ENCODE peak calls at places on chromosomes 7 and 10, in four cellular contexts. One of them, this sample, is unnamed.

GRCh38 chr7:84274029-84274638 is 79.5 kb upstream of the SEMA3A start:
- DNase-seq in EL: no peak
- DNase-seq in NCI-H1105: no peak
- DNase-seq in kidney glomerular epithelial cell: no peak
- DNase-seq in this sample: peak; percentile 48

GRCh38 chr7:88480901-88481300 is 174.2 kb upstream of the STEAP4 start:
- DNase-seq in kidney glomerular epithelial cell: no peak
- DNase-seq in EL: no peak
- DNase-seq in NCI-H1105: peak; percentile 13
- DNase-seq in this sample: peak; percentile 70

GRCh38 chr10:13712799-13713581 is 126.2 kb downstream of the PRPF18 start:
- DNase-seq in EL: peak; percentile 99
- DNase-seq in NCI-H1105: no peak
- DNase-seq in kidney glomerular epithelial cell: peak; percentile 93
- DNase-seq in this sample: peak; percentile 95

GRCh38 chr10:86343761-86344160 is 22.8 kb downstream of the GRID1 start:
- DNase-seq in kidney glomerular epithelial cell: no peak
- DNase-seq in EL: no peak
- DNase-seq in NCI-H1105: no peak
- DNase-seq in this sample: no peak

GRCh38 chr7:45601816-45602540 is 27.8 kb downstream of the ADCY1 start:
- DNase-seq in kidney glomerular epithelial cell: no peak
- DNase-seq in EL: no peak
- DNase-seq in NCI-H1105: no peak
- DNase-seq in this sample: no peak

GRCh38 chr10:89173075-89173474 is 34.0 kb downstream of the CH25H start:
- DNase-seq in NCI-H1105: no peak
- DNase-seq in kidney glomerular epithelial cell: no peak
- DNase-seq in EL: no peak
- DNase-seq in this sample: no peak

GRCh38 chr7:22801907-22802306 is 20.7 kb downstream of the TOMM7 start:
- DNase-seq in EL: no peak
- DNase-seq in kidney glomerular epithelial cell: no peak
- DNase-seq in NCI-H1105: no peak
- DNase-seq in this sample: no peak

GRCh38 chr10:102781089-102781920 is 37.6 kb downstream of the WBP1L start:
- DNase-seq in EL: no peak
- DNase-seq in kidney glomerular epithelial cell: no peak
- DNase-seq in NCI-H1105: no peak
- DNase-seq in this sample: no peak

GRCh38 chr7:2863461-2864066 is 19.5 kb upstream of the GNA12 start:
- DNase-seq in kidney glomerular epithelial cell: peak; percentile 65
- DNase-seq in EL: peak; percentile 98
- DNase-seq in NCI-H1105: no peak
- DNase-seq in this sample: peak; percentile 92

GRCh38 chr7:78563186-78563585 is 764.6 kb downstream of the PHTF2 start:
- DNase-seq in kidney glomerular epithelial cell: no peak
- DNase-seq in EL: no peak
- DNase-seq in NCI-H1105: no peak
- DNase-seq in this sample: no peak

GRCh38 chr10:35420044-35420443 is 83.7 kb downstream of the CCNY start:
- DNase-seq in EL: peak; percentile 31
- DNase-seq in kidney glomerular epithelial cell: peak; percentile 29
- DNase-seq in NCI-H1105: no peak
- DNase-seq in this sample: peak; percentile 49

GRCh38 chr7:72292794-72293193 is 119.3 kb downstream of the CALN1 start:
- DNase-seq in NCI-H1105: no peak
- DNase-seq in EL: no peak
- DNase-seq in kidney glomerular epithelial cell: no peak
- DNase-seq in this sample: no peak

GRCh38 chr10:29240991-29241660 is 47.7 kb upstream of the LYZL1 start:
- DNase-seq in EL: no peak
- DNase-seq in kidney glomerular epithelial cell: no peak
- DNase-seq in NCI-H1105: no peak
- DNase-seq in this sample: no peak

GRCh38 chr10:74500806-74501205 is 325.6 kb upstream of the KAT6B start:
- DNase-seq in EL: peak; percentile 21
- DNase-seq in kidney glomerular epithelial cell: no peak
- DNase-seq in NCI-H1105: no peak
- DNase-seq in this sample: no peak

GRCh38 chr7:26166681-26167266 is 14.8 kb downstream of the NFE2L3 start:
- DNase-seq in NCI-H1105: no peak
- DNase-seq in kidney glomerular epithelial cell: no peak
- DNase-seq in EL: no peak
- DNase-seq in this sample: peak; percentile 64

GRCh38 chr7:46213154-46213537 is 292.1 kb upstream of the IGFBP3 start:
- DNase-seq in kidney glomerular epithelial cell: no peak
- DNase-seq in NCI-H1105: no peak
- DNase-seq in EL: no peak
- DNase-seq in this sample: no peak

GRCh38 chr7:49790209-49790608 is 16.8 kb downstream of the VWC2 start:
- DNase-seq in kidney glomerular epithelial cell: no peak
- DNase-seq in EL: no peak
- DNase-seq in NCI-H1105: no peak
- DNase-seq in this sample: no peak

GRCh38 chr10:112779025-112779765 is 170.9 kb upstream of the TCF7L2 start:
- DNase-seq in NCI-H1105: no peak
- DNase-seq in EL: no peak
- DNase-seq in kidney glomerular epithelial cell: no peak
- DNase-seq in this sample: no peak

GRCh38 chr7:80097756-80098155 is 36.9 kb upstream of the GNAI1 start:
- DNase-seq in kidney glomerular epithelial cell: no peak
- DNase-seq in NCI-H1105: no peak
- DNase-seq in EL: no peak
- DNase-seq in this sample: no peak

GRCh38 chr10:52525761-52526160 is 211.7 kb downstream of the DKK1 start:
- DNase-seq in kidney glomerular epithelial cell: no peak
- DNase-seq in NCI-H1105: no peak
- DNase-seq in EL: peak; percentile 62
- DNase-seq in this sample: peak; percentile 8

GRCh38 chr7:157477550-157478212 is 140.9 kb downstream of the DNAJB6 start:
- DNase-seq in NCI-H1105: no peak
- DNase-seq in kidney glomerular epithelial cell: no peak
- DNase-seq in EL: no peak
- DNase-seq in this sample: no peak

GRCh38 chr7:140541513-140542192 is 62.3 kb upstream of the MKRN1 start:
- DNase-seq in kidney glomerular epithelial cell: peak; percentile 92
- DNase-seq in NCI-H1105: peak; percentile 86
- DNase-seq in EL: peak; percentile 95
- DNase-seq in this sample: peak; percentile 87

GRCh38 chr10:103181244-103181643 is 11.8 kb downstream of the NT5C2 start:
- DNase-seq in kidney glomerular epithelial cell: no peak
- DNase-seq in EL: no peak
- DNase-seq in NCI-H1105: no peak
- DNase-seq in this sample: no peak

GRCh38 chr7:138167869-138168296 is 91.6 kb downstream of the AKR1D1 start:
- DNase-seq in kidney glomerular epithelial cell: no peak
- DNase-seq in NCI-H1105: no peak
- DNase-seq in EL: no peak
- DNase-seq in this sample: no peak

GRCh38 chr7:91379246-91379645 is 115.0 kb downstream of the FZD1 start:
- DNase-seq in kidney glomerular epithelial cell: no peak
- DNase-seq in NCI-H1105: no peak
- DNase-seq in EL: no peak
- DNase-seq in this sample: peak; percentile 25

GRCh38 chr10:32347363-32347735 is 391 bp upstream of the EPC1 start:
- DNase-seq in kidney glomerular epithelial cell: no peak
- DNase-seq in NCI-H1105: no peak
- DNase-seq in EL: no peak
- DNase-seq in this sample: no peak

GRCh38 chr10:79431422-79431821 is 14.0 kb downstream of the ZCCHC24 start:
- DNase-seq in NCI-H1105: no peak
- DNase-seq in kidney glomerular epithelial cell: no peak
- DNase-seq in EL: no peak
- DNase-seq in this sample: no peak

GRCh38 chr10:103930449-103930848 is 12.5 kb upstream of the STN1 start:
- DNase-seq in kidney glomerular epithelial cell: no peak
- DNase-seq in EL: no peak
- DNase-seq in NCI-H1105: no peak
- DNase-seq in this sample: no peak

GRCh38 chr10:78255796-78256638 is 222.4 kb downstream of the RPS24 start:
- DNase-seq in kidney glomerular epithelial cell: peak; percentile 96
- DNase-seq in NCI-H1105: no peak
- DNase-seq in EL: peak; percentile 98
- DNase-seq in this sample: peak; percentile 99

GRCh38 chr10:55897436-55897835 is 463.6 kb downstream of the ZWINT start:
- DNase-seq in NCI-H1105: no peak
- DNase-seq in EL: no peak
- DNase-seq in kidney glomerular epithelial cell: no peak
- DNase-seq in this sample: no peak

GRCh38 chr10:63628526-63629362 is 107.5 kb downstream of the REEP3 start:
- DNase-seq in EL: peak; percentile 52
- DNase-seq in NCI-H1105: peak; percentile 95
- DNase-seq in kidney glomerular epithelial cell: peak; percentile 38
- DNase-seq in this sample: peak; percentile 52

GRCh38 chr10:114537791-114538543 is 120.1 kb downstream of the ABLIM1 start:
- DNase-seq in EL: no peak
- DNase-seq in kidney glomerular epithelial cell: no peak
- DNase-seq in NCI-H1105: no peak
- DNase-seq in this sample: no peak

GRCh38 chr7:151590801-151591771 is 71.4 kb upstream of the RHEB start:
- DNase-seq in kidney glomerular epithelial cell: no peak
- DNase-seq in NCI-H1105: no peak
- DNase-seq in EL: no peak
- DNase-seq in this sample: peak; percentile 70

GRCh38 chr7:131194070-131194865 is 133.4 kb upstream of the MKLN1 start:
- DNase-seq in kidney glomerular epithelial cell: no peak
- DNase-seq in EL: no peak
- DNase-seq in NCI-H1105: peak; percentile 18
- DNase-seq in this sample: peak; percentile 62

GRCh38 chr7:4110438-4110837 is 571.7 kb upstream of the FOXK1 start:
- DNase-seq in kidney glomerular epithelial cell: no peak
- DNase-seq in EL: no peak
- DNase-seq in NCI-H1105: no peak
- DNase-seq in this sample: no peak

GRCh38 chr10:79927111-79927828 is 21.6 kb downstream of the SFTPD start:
- DNase-seq in EL: no peak
- DNase-seq in NCI-H1105: no peak
- DNase-seq in kidney glomerular epithelial cell: no peak
- DNase-seq in this sample: no peak

GRCh38 chr7:22140597-22140996 is 194.9 kb upstream of the CDCA7L start:
- DNase-seq in NCI-H1105: no peak
- DNase-seq in EL: peak; percentile 23
- DNase-seq in kidney glomerular epithelial cell: peak; percentile 65
- DNase-seq in this sample: peak; percentile 15

GRCh38 chr10:50349554-50349953 is 98.2 kb upstream of the ASAH2 start:
- DNase-seq in EL: no peak
- DNase-seq in kidney glomerular epithelial cell: no peak
- DNase-seq in NCI-H1105: no peak
- DNase-seq in this sample: no peak

GRCh38 chr7:99631311-99632109 is 14.8 kb downstream of the ZSCAN25 start:
- DNase-seq in kidney glomerular epithelial cell: peak; percentile 62
- DNase-seq in NCI-H1105: no peak
- DNase-seq in EL: no peak
- DNase-seq in this sample: peak; percentile 66

GRCh38 chr10:97422921-97423420 is 3.0 kb upstream of the PGAM1 start:
- DNase-seq in kidney glomerular epithelial cell: peak; percentile 72
- DNase-seq in NCI-H1105: no peak
- DNase-seq in EL: peak; percentile 82
- DNase-seq in this sample: peak; percentile 64

This sample was measured in renal cortical epithelial cell.